ENCODE peak calls at places on chromosome 13, in seven cellular contexts. A is HT-29; C is CD4-positive, alpha-beta T cell; N is A673; E is left kidney; S is amniotic stem cell; Z is mesendoderm. X is an unnamed sample.

GRCh38 chr13:42458193-42458592 is 115.8 kb upstream of the TNFSF11 start:
- DNase-seq in S (no peak), Z (no peak), E (no peak), A (no peak), C (no peak), N (no peak), X (no peak)

GRCh38 chr13:21079761-21080730 is 18.7 kb upstream of the LATS2 start:
- DNase-seq in Z (peak), E (peak), C (no peak), A (no peak), N (no peak), S (peak), X (no peak)

GRCh38 chr13:70634893-70635292 is 526.6 kb upstream of the KLHL1 start:
- DNase-seq in E (no peak), A (no peak), N (no peak), Z (no peak), C (no peak), S (no peak), X (no peak)

GRCh38 chr13:111789011-111789410 is 277.9 kb upstream of the SOX1 start:
- DNase-seq in S (no peak), C (no peak), E (no peak), A (no peak), Z (no peak), N (no peak), X (no peak)

GRCh38 chr13:111256458-111256857 is 64.0 kb upstream of the TEX29 start:
- DNase-seq in Z (no peak), A (no peak), S (no peak), C (no peak), E (no peak), N (no peak), X (no peak)

GRCh38 chr13:97211357-97211756 is 10.8 kb upstream of the MBNL2 start:
- DNase-seq in S (no peak), C (no peak), N (no peak), A (peak), Z (peak), E (no peak), X (no peak)

GRCh38 chr13:30805132-30805537 is 69.8 kb downstream of the ALOX5AP start:
- DNase-seq in A (peak), Z (no peak), S (no peak), C (no peak), N (no peak), E (no peak), X (no peak)

GRCh38 chr13:113785051-113786010 is 26.3 kb downstream of the TMEM255B start:
- DNase-seq in A (peak), C (no peak), S (no peak), N (peak), E (no peak), Z (no peak), X (no peak)

GRCh38 chr13:24270639-24271131 is 38.7 kb upstream of the C1QTNF9 start:
- DNase-seq in C (no peak), Z (peak), N (peak), S (peak), E (peak), A (no peak), X (peak)

GRCh38 chr13:106373989-106374572 is 161.4 kb downstream of the EFNB2 start:
- DNase-seq in E (peak), N (no peak), S (no peak), A (no peak), C (no peak), Z (no peak), X (no peak)

GRCh38 chr13:67278230-67278629 is 48.1 kb upstream of the PCDH9 start:
- DNase-seq in E (peak), Z (no peak), N (no peak), C (no peak), A (no peak), S (no peak), X (no peak)

GRCh38 chr13:105998233-105998550 is 537.3 kb downstream of the EFNB2 start:
- DNase-seq in Z (no peak), E (peak), N (no peak), S (no peak), A (no peak), C (no peak), X (no peak)

GRCh38 chr13:113016526-113017295 is 47.7 kb downstream of the MCF2L start:
- DNase-seq in Z (no peak), N (no peak), A (no peak), E (no peak), S (no peak), C (no peak), X (no peak)

GRCh38 chr13:45278096-45278645 is 62.8 kb downstream of the TPT1 start:
- DNase-seq in N (peak), C (no peak), Z (no peak), E (peak), S (no peak), A (no peak), X (no peak)

GRCh38 chr13:95676100-95676774 is 702 bp upstream of the DNAJC3 start:
- DNase-seq in S (no peak), Z (no peak), N (peak), A (peak), E (no peak), C (no peak), X (no peak)

GRCh38 chr13:97273341-97273831 is 51.3 kb downstream of the MBNL2 start:
- DNase-seq in S (no peak), A (no peak), C (no peak), N (no peak), E (no peak), Z (no peak), X (no peak)

GRCh38 chr13:41502676-41503075 is 45.3 kb downstream of the RGCC start:
- DNase-seq in E (no peak), Z (no peak), N (no peak), C (peak), S (no peak), A (no peak), X (no peak)

GRCh38 chr13:98778749-98779148 is 26.3 kb upstream of the SLC15A1 start:
- DNase-seq in N (no peak), E (no peak), A (no peak), C (no peak), Z (no peak), S (no peak), X (no peak)

GRCh38 chr13:25678398-25678797 is 306.6 kb downstream of the ATP8A2 start:
- DNase-seq in C (no peak), A (peak), Z (peak), S (no peak), N (no peak), E (no peak), X (no peak)

GRCh38 chr13:23322353-23323336 is 110.9 kb downstream of the SACS start:
- DNase-seq in Z (no peak), E (no peak), C (no peak), A (no peak), N (no peak), S (no peak), X (no peak)

GRCh38 chr13:106626473-106626872 is 58.5 kb upstream of the ARGLU1 start:
- DNase-seq in Z (no peak), A (no peak), N (no peak), S (no peak), E (no peak), C (no peak), X (no peak)

GRCh38 chr13:92901739-92902138 is 324.9 kb upstream of the GPC6 start:
- DNase-seq in S (no peak), A (no peak), C (no peak), E (no peak), Z (no peak), N (no peak), X (no peak)

GRCh38 chr13:51453959-51454703 is 1.3 kb upstream of the INTS6 start:
- DNase-seq in Z (peak), S (no peak), N (peak), C (peak), A (peak), E (peak), X (no peak)

GRCh38 chr13:102700088-102701031 is 5.5 kb upstream of the METTL21C start:
- DNase-seq in S (no peak), N (no peak), C (no peak), E (peak), A (no peak), Z (no peak), X (no peak)

GRCh38 chr13:28299941-28300340 is 161.6 kb downstream of the PAN3 start:
- DNase-seq in E (no peak), N (no peak), A (no peak), S (no peak), C (no peak), Z (no peak), X (no peak)

GRCh38 chr13:59962343-59962742 is 201.4 kb downstream of the DIAPH3 start:
- DNase-seq in N (no peak), E (no peak), A (no peak), C (no peak), S (no peak), Z (no peak), X (no peak)

GRCh38 chr13:31885994-31886393 is 145.6 kb upstream of the FRY start:
- DNase-seq in Z (peak), C (no peak), A (no peak), N (peak), S (no peak), E (peak), X (no peak)

GRCh38 chr13:72132065-72132464 is 265.1 kb upstream of the DACH1 start:
- DNase-seq in C (no peak), S (no peak), E (no peak), Z (peak), A (no peak), N (no peak), X (no peak)

GRCh38 chr13:82962422-82962821 is 919.9 kb downstream of the SLITRK1 start:
- DNase-seq in Z (no peak), N (no peak), C (no peak), S (no peak), A (no peak), E (peak), X (no peak)

GRCh38 chr13:30477346-30478235 is 11.9 kb upstream of the HMGB1 start:
- DNase-seq in E (no peak), A (no peak), Z (peak), C (no peak), N (no peak), S (no peak), X (no peak)